ENCODE peak calls at places on chromosomes 13 and 19, in seven cellular contexts. One of them, this sample, is unnamed.

GRCh38 chr19:28130066-28130511 is 1082.9 kb downstream of the UQCRFS1 start:
- DNase-seq in neural progenitor cell: peak; percentile 7
- DNase-seq in fibroblast of lung: no peak
- DNase-seq in H1: no peak
- DNase-seq in PC-3: no peak
- DNase-seq in mammary epithelial cell: no peak
- DNase-seq in H9: no peak
- DNase-seq in this sample: no peak

GRCh38 chr19:19223636-19224035 is 11.9 kb downstream of the NCAN start:
- DNase-seq in mammary epithelial cell: no peak
- DNase-seq in neural progenitor cell: no peak
- DNase-seq in PC-3: no peak
- DNase-seq in H9: no peak
- DNase-seq in fibroblast of lung: no peak
- DNase-seq in H1: no peak
- DNase-seq in this sample: no peak

GRCh38 chr13:67023088-67023893 is 206.8 kb downstream of the PCDH9 start:
- DNase-seq in H9: peak; percentile 25
- DNase-seq in PC-3: peak; percentile 21
- DNase-seq in H1: no peak
- DNase-seq in neural progenitor cell: peak; percentile 54
- DNase-seq in fibroblast of lung: peak; percentile 88
- DNase-seq in mammary epithelial cell: peak; percentile 77
- DNase-seq in this sample: no peak

GRCh38 chr13:100673376-100673830 is 1.2 kb downstream of the TMTC4 start:
- DNase-seq in PC-3: no peak
- DNase-seq in fibroblast of lung: no peak
- DNase-seq in H1: peak; percentile 54
- DNase-seq in neural progenitor cell: peak; percentile 71
- DNase-seq in H9: peak; percentile 47
- DNase-seq in mammary epithelial cell: no peak
- DNase-seq in this sample: no peak

GRCh38 chr13:45773236-45773635 is 71.1 kb downstream of the CBY2 start:
- DNase-seq in H9: no peak
- DNase-seq in PC-3: no peak
- DNase-seq in neural progenitor cell: no peak
- DNase-seq in H1: no peak
- DNase-seq in mammary epithelial cell: peak; percentile 65
- DNase-seq in fibroblast of lung: peak; percentile 20
- DNase-seq in this sample: peak; percentile 17

GRCh38 chr19:7706188-7706530 is 4.2 kb upstream of the FCER2 start:
- DNase-seq in neural progenitor cell: no peak
- DNase-seq in H1: no peak
- DNase-seq in PC-3: no peak
- DNase-seq in H9: no peak
- DNase-seq in mammary epithelial cell: no peak
- DNase-seq in fibroblast of lung: no peak
- DNase-seq in this sample: no peak

GRCh38 chr13:94707400-94708021 is 4.8 kb downstream of the SOX21 start:
- DNase-seq in PC-3: no peak
- DNase-seq in mammary epithelial cell: no peak
- DNase-seq in neural progenitor cell: peak; percentile 88
- DNase-seq in H1: peak; percentile 79
- DNase-seq in H9: peak; percentile 77
- DNase-seq in fibroblast of lung: no peak
- DNase-seq in this sample: no peak

GRCh38 chr19:35712529-35712909 is 5.3 kb upstream of the KMT2B start:
- DNase-seq in fibroblast of lung: no peak
- DNase-seq in PC-3: no peak
- DNase-seq in H9: no peak
- DNase-seq in neural progenitor cell: no peak
- DNase-seq in mammary epithelial cell: no peak
- DNase-seq in H1: no peak
- DNase-seq in this sample: no peak

GRCh38 chr13:27264181-27264580 is 6.4 kb upstream of the RASL11A start:
- DNase-seq in neural progenitor cell: no peak
- DNase-seq in fibroblast of lung: peak; percentile 79
- DNase-seq in mammary epithelial cell: no peak
- DNase-seq in H9: no peak
- DNase-seq in PC-3: no peak
- DNase-seq in H1: no peak
- DNase-seq in this sample: peak; percentile 90

GRCh38 chr13:92259523-92259922 is 861.1 kb downstream of the GPC5 start:
- DNase-seq in H9: no peak
- DNase-seq in PC-3: no peak
- DNase-seq in fibroblast of lung: no peak
- DNase-seq in mammary epithelial cell: peak; percentile 0
- DNase-seq in H1: no peak
- DNase-seq in neural progenitor cell: no peak
- DNase-seq in this sample: no peak

GRCh38 chr19:50667177-50667758 is 18.0 kb downstream of the C19orf81 start:
- DNase-seq in neural progenitor cell: no peak
- DNase-seq in mammary epithelial cell: no peak
- DNase-seq in H9: no peak
- DNase-seq in PC-3: no peak
- DNase-seq in H1: peak; percentile 60
- DNase-seq in fibroblast of lung: no peak
- DNase-seq in this sample: no peak

DNA sequence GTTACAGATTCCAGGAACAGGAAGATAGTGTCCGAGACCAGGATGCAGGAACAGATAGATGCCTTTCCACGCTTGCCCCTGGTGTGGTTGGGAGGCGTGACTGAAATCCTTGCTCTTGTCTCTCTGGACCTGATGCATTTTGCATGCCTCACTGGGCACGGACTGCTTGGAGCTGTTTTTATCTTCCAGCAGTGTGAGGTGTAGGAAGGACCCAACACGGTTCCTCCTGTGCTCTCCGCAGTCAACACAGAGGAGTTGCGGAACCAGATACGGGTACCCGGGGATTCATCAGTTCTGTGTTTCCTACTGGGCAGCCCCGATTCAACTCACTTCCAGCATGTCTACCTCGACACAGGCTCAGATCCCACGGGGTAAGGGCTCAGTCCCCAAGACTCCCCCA is 6.5 kb downstream of the DOT1L start:
- DNase-seq in PC-3: no peak
- DNase-seq in H1: no peak
- DNase-seq in fibroblast of lung: no peak
- DNase-seq in H9: peak; percentile 28
- DNase-seq in mammary epithelial cell: no peak
- DNase-seq in neural progenitor cell: peak; percentile 77
- DNase-seq in this sample: no peak
- H3K4me2 ChIP-seq in PC-3: no peak overlapping the region
- H3K4me2 ChIP-seq in H1: peak overlapping the region; percentile 51
- H3K4me2 ChIP-seq in fibroblast of lung: peak overlapping the region; percentile 32
- H3K4me2 ChIP-seq in H9: no peak overlapping the region
- H3K4me2 ChIP-seq in mammary epithelial cell: no peak overlapping the region
- H3K4me2 ChIP-seq in neural progenitor cell: peak overlapping the region; percentile 50
- H3K4me2 ChIP-seq in this sample: no peak overlapping the region

DNA sequence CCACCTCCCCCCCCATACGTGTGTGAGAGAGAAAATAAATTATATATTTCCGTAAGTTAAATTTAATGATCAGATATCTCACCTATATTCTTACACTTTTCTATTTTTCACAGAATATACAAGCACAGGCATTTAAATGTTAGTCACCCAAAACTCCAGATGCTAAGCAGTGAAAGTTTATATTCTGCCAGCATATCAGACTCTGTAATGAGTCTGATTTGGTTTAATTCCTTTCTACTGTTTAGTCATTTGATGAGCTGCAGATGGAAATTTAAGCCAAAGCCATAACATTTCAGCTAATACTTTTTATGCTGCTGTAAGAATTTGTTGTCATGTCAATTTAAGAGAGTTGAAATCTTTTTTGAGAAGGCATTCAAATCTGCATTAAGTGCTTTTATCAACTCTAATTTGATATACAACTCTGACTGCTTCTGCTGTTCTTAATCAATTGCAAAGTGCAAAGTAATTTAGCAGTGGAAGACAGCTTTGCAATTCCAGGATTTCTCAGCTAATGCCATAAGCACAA is 8.0 kb downstream of the FRY start:
- DNase-seq in H1: no peak
- DNase-seq in mammary epithelial cell: no peak
- DNase-seq in H9: no peak
- DNase-seq in PC-3: no peak
- DNase-seq in neural progenitor cell: no peak
- DNase-seq in fibroblast of lung: peak; percentile 22
- DNase-seq in this sample: peak; percentile 32
- H3K4me1 ChIP-seq in H1: peaks cover 8% of the 10 kb centered on the region
- H3K4me1 ChIP-seq in mammary epithelial cell: no peaks in the 10 kb centered on the region
- H3K4me1 ChIP-seq in H9: no peaks in the 10 kb centered on the region
- H3K4me1 ChIP-seq in PC-3: no peaks in the 10 kb centered on the region
- H3K4me1 ChIP-seq in neural progenitor cell: peaks cover 25% of the 10 kb centered on the region
- H3K4me1 ChIP-seq in fibroblast of lung: peaks cover 3% of the 10 kb centered on the region
- H3K4me1 ChIP-seq in this sample: no peaks in the 10 kb centered on the region

DNA sequence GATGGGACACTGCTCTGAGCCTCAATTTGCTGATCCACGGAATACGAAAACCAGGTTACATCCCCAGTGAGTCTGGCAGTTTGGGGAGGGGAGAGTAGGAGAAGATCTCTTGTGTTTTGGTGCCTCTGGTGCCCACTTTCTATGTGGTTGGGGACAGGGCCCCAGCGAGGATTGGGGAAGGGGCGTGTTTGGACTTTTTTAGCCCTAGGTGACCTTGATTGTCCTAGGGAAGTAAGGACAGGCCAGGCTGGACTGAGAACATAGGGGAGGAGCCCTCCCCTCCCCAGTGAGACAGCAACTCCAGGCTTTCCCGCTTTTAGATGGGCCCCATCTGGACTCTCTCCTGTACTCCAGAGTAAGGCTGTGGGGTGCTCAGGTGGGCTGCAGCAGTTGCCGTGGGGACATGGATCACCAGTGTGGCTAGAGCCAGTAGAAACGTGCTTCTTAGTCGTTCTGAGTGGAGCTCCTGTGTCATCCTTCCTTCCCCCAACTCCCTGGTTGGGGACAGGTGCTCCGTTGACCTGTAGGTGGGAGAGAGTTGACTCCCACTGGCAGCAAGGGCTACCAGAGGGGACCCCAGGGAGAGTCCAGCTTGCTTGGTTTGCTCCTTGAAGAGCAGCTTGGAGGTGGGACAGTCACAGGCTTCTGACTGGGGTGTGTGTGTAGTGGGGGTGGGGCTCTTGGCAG is 4.3 kb downstream of the EGLN2 start:
- DNase-seq in neural progenitor cell: no peak
- DNase-seq in mammary epithelial cell: no peak
- DNase-seq in PC-3: no peak
- DNase-seq in H1: no peak
- DNase-seq in H9: no peak
- DNase-seq in fibroblast of lung: no peak
- DNase-seq in this sample: no peak
- H3K9ac ChIP-seq in neural progenitor cell: peak overlapping the region; percentile 3
- H3K9ac ChIP-seq in mammary epithelial cell: no peak overlapping the region
- H3K9ac ChIP-seq in PC-3: no peak overlapping the region
- H3K9ac ChIP-seq in H1: no peak overlapping the region
- H3K9ac ChIP-seq in H9: no peak overlapping the region
- H3K9ac ChIP-seq in fibroblast of lung: no peak overlapping the region
- H3K9ac ChIP-seq in this sample: peak overlapping the region; percentile 90

GRCh38 chr13:39777021-39777420 is 121.6 kb downstream of the COG6 start:
- DNase-seq in fibroblast of lung: no peak
- DNase-seq in PC-3: no peak
- DNase-seq in neural progenitor cell: no peak
- DNase-seq in H1: no peak
- DNase-seq in mammary epithelial cell: no peak
- DNase-seq in H9: no peak
- DNase-seq in this sample: no peak

GRCh38 chr13:39779337-39780270 is 124.1 kb downstream of the COG6 start:
- DNase-seq in H9: no peak
- DNase-seq in mammary epithelial cell: no peak
- DNase-seq in PC-3: peak; percentile 39
- DNase-seq in fibroblast of lung: peak; percentile 12
- DNase-seq in neural progenitor cell: no peak
- DNase-seq in H1: no peak
- DNase-seq in this sample: peak; percentile 27

GRCh38 chr13:39773833-39774232 is 118.4 kb downstream of the COG6 start:
- DNase-seq in PC-3: peak; percentile 22
- DNase-seq in mammary epithelial cell: no peak
- DNase-seq in H9: no peak
- DNase-seq in H1: no peak
- DNase-seq in neural progenitor cell: no peak
- DNase-seq in fibroblast of lung: peak; percentile 17
- DNase-seq in this sample: peak; percentile 56

GRCh38 chr13:39777527-39778061 is 122.1 kb downstream of the COG6 start:
- DNase-seq in neural progenitor cell: peak; percentile 41
- DNase-seq in mammary epithelial cell: peak; percentile 92
- DNase-seq in H1: no peak
- DNase-seq in H9: no peak
- DNase-seq in PC-3: peak; percentile 86
- DNase-seq in fibroblast of lung: peak; percentile 77
- DNase-seq in this sample: peak; percentile 91

DNA sequence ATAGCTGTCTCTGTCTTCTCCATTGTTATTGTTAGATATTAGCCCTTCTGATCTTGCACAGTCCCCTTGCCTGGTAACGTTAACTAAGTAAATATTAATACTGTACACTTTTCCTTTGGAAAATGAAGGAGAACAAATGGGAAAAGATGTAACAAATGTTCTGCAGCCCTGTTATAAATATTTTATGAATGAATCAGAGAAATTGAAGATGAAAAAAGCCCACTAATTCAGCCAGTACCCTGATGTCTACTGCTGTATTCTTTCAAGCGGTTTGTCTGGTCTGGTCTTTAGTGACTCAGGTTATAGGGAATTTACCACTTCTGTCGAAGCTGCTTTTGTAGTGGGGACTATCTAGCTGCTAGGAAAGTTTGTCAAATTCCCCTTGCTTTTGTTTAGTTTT is 121.0 kb downstream of the COG6 start:
- DNase-seq in neural progenitor cell: no peak
- DNase-seq in H9: no peak
- DNase-seq in fibroblast of lung: peak; percentile 66
- DNase-seq in mammary epithelial cell: peak; percentile 75
- DNase-seq in PC-3: peak; percentile 64
- DNase-seq in H1: no peak
- DNase-seq in this sample: peak; percentile 45
- H3K4me2 ChIP-seq in neural progenitor cell: no peak overlapping the region
- H3K4me2 ChIP-seq in H9: no peak overlapping the region
- H3K4me2 ChIP-seq in fibroblast of lung: no peak overlapping the region
- H3K4me2 ChIP-seq in mammary epithelial cell: no peak overlapping the region
- H3K4me2 ChIP-seq in PC-3: peak overlapping the region; percentile 14
- H3K4me2 ChIP-seq in H1: no peak overlapping the region
- H3K4me2 ChIP-seq in this sample: no peak overlapping the region

GRCh38 chr13:40966298-40966697 is 52.8 kb downstream of the ELF1 start:
- DNase-seq in PC-3: no peak
- DNase-seq in mammary epithelial cell: no peak
- DNase-seq in fibroblast of lung: no peak
- DNase-seq in H9: no peak
- DNase-seq in H1: no peak
- DNase-seq in neural progenitor cell: no peak
- DNase-seq in this sample: no peak
- H3K4me1 ChIP-seq in PC-3: peaks cover 7% of the 10 kb centered on the region
- H3K4me1 ChIP-seq in mammary epithelial cell: peaks cover 20% of the 10 kb centered on the region
- H3K4me1 ChIP-seq in fibroblast of lung: no peaks in the 10 kb centered on the region
- H3K4me1 ChIP-seq in H9: no peaks in the 10 kb centered on the region
- H3K4me1 ChIP-seq in H1: no peaks in the 10 kb centered on the region
- H3K4me1 ChIP-seq in neural progenitor cell: no peaks in the 10 kb centered on the region
- H3K4me1 ChIP-seq in this sample: peaks cover 10% of the 10 kb centered on the region

GRCh38 chr13:110506859-110507566 is 54.5 kb downstream of the RAB20 start:
- DNase-seq in H9: no peak
- DNase-seq in mammary epithelial cell: peak; percentile 13
- DNase-seq in H1: no peak
- DNase-seq in neural progenitor cell: no peak
- DNase-seq in PC-3: peak; percentile 56
- DNase-seq in fibroblast of lung: peak; percentile 60
- DNase-seq in this sample: no peak
- H3K9ac ChIP-seq in H9: no peak overlapping the region
- H3K9ac ChIP-seq in mammary epithelial cell: no peak overlapping the region
- H3K9ac ChIP-seq in H1: no peak overlapping the region
- H3K9ac ChIP-seq in neural progenitor cell: no peak overlapping the region
- H3K9ac ChIP-seq in PC-3: peak overlapping the region; percentile 33
- H3K9ac ChIP-seq in fibroblast of lung: no peak overlapping the region
- H3K9ac ChIP-seq in this sample: no peak overlapping the region

GRCh38 chr13:36706755-36707154 is 32.9 kb downstream of the SERTM1 start:
- DNase-seq in neural progenitor cell: no peak
- DNase-seq in PC-3: no peak
- DNase-seq in H1: no peak
- DNase-seq in fibroblast of lung: no peak
- DNase-seq in H9: no peak
- DNase-seq in mammary epithelial cell: no peak
- DNase-seq in this sample: peak; percentile 63
- H3K4me2 ChIP-seq in neural progenitor cell: no peak overlapping the region
- H3K4me2 ChIP-seq in PC-3: no peak overlapping the region
- H3K4me2 ChIP-seq in H1: no peak overlapping the region
- H3K4me2 ChIP-seq in fibroblast of lung: no peak overlapping the region
- H3K4me2 ChIP-seq in H9: no peak overlapping the region
- H3K4me2 ChIP-seq in mammary epithelial cell: no peak overlapping the region
- H3K4me2 ChIP-seq in this sample: no peak overlapping the region

This sample was measured in GM23248.